ENCODE peak calls at places on chromosomes 11 and 22, in ten cellular contexts. A is A549, O is kidney, T is astrocyte of the spinal cord, S is IMR-90, Q is MCF 10A, E is psoas muscle, G is left lung, L is fibroblast of villous mesenchyme, V is fibroblast of pulmonary artery. Z is an unnamed sample.

GRCh38 chr11:71135112-71135511 is 117.3 kb downstream of the SHANK2 start:
- DNase-seq in A (no peak), O (no peak), T (no peak), S (no peak), Q (no peak), E (no peak), G (no peak), L (no peak), V (no peak), Z (no peak)

GRCh38 chr11:73395297-73396208 is 19.4 kb downstream of the RELT start:
- DNase-seq in A (no peak), O (no peak), T (no peak), S (no peak), Q (no peak), E (no peak), G (no peak), L (no peak), V (no peak), Z (no peak)

GRCh38 chr11:79834015-79834414 is 393.2 kb upstream of the TENM4 start:
- DNase-seq in A (no peak), O (no peak), T (no peak), S (no peak), Q (no peak), E (no peak), G (no peak), L (no peak), V (no peak), Z (no peak)

GRCh38 chr11:67311556-67312082 is 8.3 kb downstream of the SSH3 start:
- DNase-seq in A (no peak), O (no peak), T (no peak), S (no peak), Q (no peak), E (no peak), G (no peak), L (no peak), V (no peak), Z (no peak)

GRCh38 chr22:39384750-39385480 is 14.7 kb upstream of the TAB1 start:
- DNase-seq in A (peak), O (no peak), T (no peak), S (peak), Q (peak), E (no peak), G (no peak), L (peak), V (peak), Z (no peak)

GRCh38 chr11:7347611-7348431 is 96.1 kb downstream of the SYT9 start:
- DNase-seq in A (no peak), O (no peak), T (no peak), S (no peak), Q (no peak), E (no peak), G (no peak), L (no peak), V (no peak), Z (no peak)

GRCh38 chr11:101336155-101336554 is 206.5 kb upstream of the PGR start:
- DNase-seq in A (no peak), O (no peak), T (no peak), S (no peak), Q (peak), E (no peak), G (no peak), L (no peak), V (no peak), Z (no peak)

GRCh38 chr11:14413307-14414072 is 54.5 kb upstream of the RRAS2 start:
- DNase-seq in A (peak), O (no peak), T (peak), S (peak), Q (peak), E (peak), G (no peak), L (peak), V (peak), Z (peak)

GRCh38 chr11:1393038-1393710 is 3.4 kb downstream of the BRSK2 start:
- DNase-seq in A (no peak), O (peak), T (no peak), S (no peak), Q (no peak), E (peak), G (no peak), L (no peak), V (no peak), Z (no peak)

GRCh38 chr11:92451081-92451480 is 226.5 kb downstream of the FAT3 start:
- DNase-seq in A (no peak), O (no peak), T (no peak), S (no peak), Q (no peak), E (no peak), G (no peak), L (no peak), V (no peak), Z (no peak)

GRCh38 chr22:31614781-31615480 is 47.1 kb downstream of the PISD start:
- DNase-seq in A (no peak), O (no peak), T (no peak), S (no peak), Q (no peak), E (no peak), G (no peak), L (no peak), V (no peak), Z (no peak)

GRCh38 chr22:26671317-26672059 is 14.1 kb downstream of the MIAT start:
- DNase-seq in A (no peak), O (no peak), T (no peak), S (no peak), Q (peak), E (peak), G (peak), L (no peak), V (no peak), Z (no peak)

GRCh38 chr22:29458551-29458950 is 20.2 kb downstream of the RFPL1 start:
- DNase-seq in A (no peak), O (no peak), T (no peak), S (no peak), Q (no peak), E (no peak), G (no peak), L (peak), V (no peak), Z (no peak)

GRCh38 chr11:86519064-86519911 is 144.6 kb downstream of the CCDC81 start:
- DNase-seq in A (peak), O (no peak), T (peak), S (peak), Q (no peak), E (no peak), G (no peak), L (peak), V (peak), Z (no peak)

GRCh38 chr22:23835773-23836144 is 3.0 kb downstream of the DERL3 start:
- DNase-seq in A (no peak), O (peak), T (no peak), S (no peak), Q (no peak), E (no peak), G (no peak), L (no peak), V (no peak), Z (no peak)

GRCh38 chr11:68806931-68807844 is 34.5 kb downstream of the CPT1A start:
- DNase-seq in A (no peak), O (no peak), T (peak), S (peak), Q (peak), E (no peak), G (no peak), L (peak), V (peak), Z (no peak)

GRCh38 chr11:17979770-17980371 is 33.0 kb downstream of the SERGEF start:
- DNase-seq in A (peak), O (no peak), T (no peak), S (peak), Q (peak), E (no peak), G (no peak), L (peak), V (peak), Z (no peak)

GRCh38 chr11:134511255-134511654 is 99.2 kb upstream of the B3GAT1 start:
- DNase-seq in A (no peak), O (peak), T (no peak), S (no peak), Q (no peak), E (no peak), G (no peak), L (no peak), V (no peak), Z (no peak)

GRCh38 chr11:27703453-27703852 is 3.2 kb upstream of the BDNF start:
- DNase-seq in A (peak), O (no peak), T (peak), S (peak), Q (no peak), E (no peak), G (no peak), L (peak), V (peak), Z (no peak)

GRCh38 chr11:61814242-61814957 is 2.4 kb downstream of the FADS1 start:
- DNase-seq in A (peak), O (no peak), T (no peak), S (no peak), Q (peak), E (peak), G (peak), L (no peak), V (peak), Z (peak)

GRCh38 chr11:74450318-74450717 is 17.0 kb downstream of the KCNE3 start:
- DNase-seq in A (no peak), O (no peak), T (no peak), S (no peak), Q (no peak), E (no peak), G (no peak), L (no peak), V (no peak), Z (no peak)

GRCh38 chr11:44010789-44011251 is 37.0 kb upstream of the ACCSL start:
- DNase-seq in A (no peak), O (no peak), T (no peak), S (peak), Q (no peak), E (no peak), G (no peak), L (peak), V (no peak), Z (no peak)

GRCh38 chr11:69934861-69935494 is 115.8 kb upstream of the FGF3 start:
- DNase-seq in A (peak), O (peak), T (peak), S (peak), Q (peak), E (no peak), G (peak), L (no peak), V (no peak), Z (peak)

GRCh38 chr11:76166314-76166713 is 40.0 kb downstream of the WNT11 start:
- DNase-seq in A (no peak), O (no peak), T (no peak), S (no peak), Q (no peak), E (no peak), G (no peak), L (no peak), V (no peak), Z (no peak)

GRCh38 chr11:132942611-132943324 is 589.5 kb downstream of the OPCML start:
- DNase-seq in A (no peak), O (no peak), T (no peak), S (no peak), Q (no peak), E (no peak), G (no peak), L (no peak), V (no peak), Z (peak)

GRCh38 chr11:31850365-31850764 is 39.2 kb upstream of the PAX6 start:
- DNase-seq in A (no peak), O (no peak), T (no peak), S (no peak), Q (no peak), E (no peak), G (no peak), L (no peak), V (no peak), Z (no peak)

GRCh38 chr11:70243912-70244652 is 26.4 kb upstream of the PPFIA1 start:
- DNase-seq in A (peak), O (no peak), T (no peak), S (no peak), Q (peak), E (no peak), G (no peak), L (no peak), V (no peak), Z (no peak)

GRCh38 chr11:20093775-20094174 is 66.5 kb downstream of the DBX1 start:
- DNase-seq in A (no peak), O (no peak), T (peak), S (peak), Q (no peak), E (no peak), G (no peak), L (no peak), V (peak), Z (no peak)

GRCh38 chr11:20090654-20091374 is 69.5 kb downstream of the DBX1 start:
- DNase-seq in A (no peak), O (no peak), T (no peak), S (no peak), Q (no peak), E (no peak), G (no peak), L (no peak), V (no peak), Z (no peak)

GRCh38 chr11:20099527-20099926 is 60.7 kb downstream of the DBX1 start:
- DNase-seq in A (no peak), O (no peak), T (no peak), S (no peak), Q (no peak), E (no peak), G (no peak), L (no peak), V (no peak), Z (no peak)

GRCh38 chr11:20097319-20098221 is 62.7 kb downstream of the DBX1 start:
- DNase-seq in A (no peak), O (no peak), T (peak), S (peak), Q (no peak), E (no peak), G (no peak), L (peak), V (peak), Z (no peak)

GRCh38 chr11:20095189-20095588 is 65.1 kb downstream of the DBX1 start:
- DNase-seq in A (no peak), O (no peak), T (no peak), S (no peak), Q (no peak), E (no peak), G (no peak), L (no peak), V (no peak), Z (no peak)
- TF ChIP-seq CTCF in A (no peak), O (no peak), T (no peak), S (no peak), Q (no peak), E (no peak), G (no peak), L (no peak), V (no peak), Z (no peak)

DNA sequence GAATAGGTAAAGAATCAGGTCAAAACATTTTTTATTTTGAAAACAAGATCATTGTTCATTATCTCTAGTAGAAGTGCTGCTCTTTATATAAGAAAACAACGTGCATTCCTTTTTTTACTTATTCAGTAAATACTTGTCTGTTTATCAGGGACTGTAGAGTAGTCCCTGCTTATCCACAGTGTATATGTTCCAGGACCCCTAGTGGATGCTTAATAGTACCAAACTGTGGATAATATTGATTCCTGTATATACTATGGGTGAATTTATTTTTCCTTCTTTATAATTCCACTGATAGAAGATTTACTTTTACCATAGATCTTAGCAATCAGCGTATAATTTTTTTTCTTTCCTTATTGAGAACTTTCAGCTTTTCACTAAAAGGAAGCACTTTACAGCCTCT is 32.6 kb downstream of the CEP295 start:
- DNase-seq in A (peak), O (no peak), T (no peak), S (no peak), Q (no peak), E (no peak), G (no peak), L (no peak), V (peak), Z (no peak)
- TF ChIP-seq CTCF in A (peak), O (no peak), T (peak), S (no peak), Q (no peak), E (no peak), G (no peak), L (no peak), V (peak), Z (no peak)

GRCh38 chr11:129728571-129728970 is 87.1 kb upstream of the TMEM45B start:
- DNase-seq in A (no peak), O (peak), T (no peak), S (no peak), Q (peak), E (no peak), G (no peak), L (no peak), V (no peak), Z (no peak)
- TF ChIP-seq CTCF in A (no peak), O (no peak), T (no peak), S (no peak), Q (no peak), E (no peak), G (no peak), L (no peak), V (no peak), Z (no peak)

GRCh38 chr22:48782817-48783511 is 1044.7 kb downstream of the BRD1 start:
- DNase-seq in A (no peak), O (no peak), T (no peak), S (no peak), Q (no peak), E (no peak), G (no peak), L (no peak), V (no peak), Z (no peak)
- TF ChIP-seq CTCF in A (peak), O (no peak), T (no peak), S (no peak), Q (no peak), E (no peak), G (no peak), L (no peak), V (no peak), Z (no peak)

Z was measured in glutamatergic neuron.